ENCODE peak calls at places on chromosomes 4 and X, in nine cellular contexts. A, H, J, M, L, D, F, X and T are unnamed samples.

GRCh38 chr4:4876945-4877661 is 17.6 kb downstream of the MSX1 start:
- DNase-seq in A (no peak), H (no peak), J (no peak), M (no peak), L (no peak), D (no peak), F (no peak), X (no peak), T (no peak)

GRCh38 chr4:148831945-148832344 is 389.7 kb upstream of the NR3C2 start:
- DNase-seq in A (peak), H (no peak), J (no peak), M (no peak), L (peak), D (no peak), F (no peak), X (no peak), T (no peak)

GRCh38 chrX:110159865-110160264 is 157.0 kb downstream of the TMEM164 start:
- DNase-seq in A (no peak), H (no peak), J (no peak), M (no peak), L (no peak), D (no peak), F (no peak), X (no peak), T (no peak)

GRCh38 chr4:54687887-54688841 is 30.4 kb downstream of the KIT start:
- DNase-seq in A (peak), H (no peak), J (no peak), M (no peak), L (no peak), D (no peak), F (no peak), X (no peak), T (no peak)

GRCh38 chrX:95754411-95754810 is 930.2 kb upstream of the DIAPH2 start:
- DNase-seq in A (no peak), H (no peak), J (no peak), M (no peak), L (no peak), D (no peak), F (no peak), X (no peak), T (no peak)

GRCh38 chr4:140238353-140239041 is 84.5 kb upstream of the MAML3 start:
- DNase-seq in A (peak), H (no peak), J (no peak), M (peak), L (no peak), D (peak), F (peak), X (peak), T (peak)

GRCh38 chrX:108264376-108264775 is 172.8 kb downstream of the ATG4A start:
- DNase-seq in A (no peak), H (no peak), J (no peak), M (no peak), L (no peak), D (no peak), F (no peak), X (no peak), T (no peak)

GRCh38 chrX:140766024-140766611 is 56.6 kb downstream of the LINC00632 start:
- DNase-seq in A (peak), H (no peak), J (no peak), M (peak), L (no peak), D (peak), F (peak), X (no peak), T (peak)

GRCh38 chr4:4502694-4503311 is 39.0 kb downstream of the STX18 start:
- DNase-seq in A (peak), H (no peak), J (no peak), M (no peak), L (no peak), D (no peak), F (no peak), X (no peak), T (no peak)

GRCh38 chr4:108786351-108786750 is 23.5 kb upstream of the ETNPPL start:
- DNase-seq in A (no peak), H (no peak), J (no peak), M (no peak), L (no peak), D (no peak), F (no peak), X (peak), T (no peak)

GRCh38 chr4:114272226-114272625 is 292.8 kb upstream of the ARSJ start:
- DNase-seq in A (peak), H (peak), J (no peak), M (no peak), L (peak), D (no peak), F (no peak), X (no peak), T (no peak)

GRCh38 chrX:150036641-150037040 is 98.3 kb upstream of the EOLA2 start:
- DNase-seq in A (no peak), H (no peak), J (no peak), M (no peak), L (peak), D (no peak), F (no peak), X (no peak), T (no peak)

GRCh38 chr4:77618383-77619241 is 13.0 kb downstream of the CXCL13 start:
- DNase-seq in A (peak), H (peak), J (no peak), M (no peak), L (no peak), D (peak), F (peak), X (no peak), T (peak)

GRCh38 chr4:31234494-31234893 is 514.3 kb downstream of the PCDH7 start:
- DNase-seq in A (no peak), H (no peak), J (no peak), M (no peak), L (peak), D (no peak), F (no peak), X (no peak), T (peak)

GRCh38 chrX:132751043-132751690 is 207.3 kb downstream of the HS6ST2 start:
- DNase-seq in A (no peak), H (no peak), J (no peak), M (no peak), L (no peak), D (no peak), F (no peak), X (no peak), T (no peak)

GRCh38 chr4:98659106-98659592 is 738 bp upstream of the TSPAN5 start:
- DNase-seq in A (peak), H (peak), J (no peak), M (no peak), L (no peak), D (no peak), F (no peak), X (no peak), T (peak)

GRCh38 chrX:104564335-104564734 is 1.7 kb upstream of the IL1RAPL2 start:
- DNase-seq in A (no peak), H (no peak), J (no peak), M (no peak), L (no peak), D (no peak), F (no peak), X (no peak), T (no peak)

GRCh38 chrX:104567506-104567905 is 1.5 kb downstream of the IL1RAPL2 start:
- DNase-seq in A (no peak), H (no peak), J (no peak), M (no peak), L (no peak), D (no peak), F (peak), X (no peak), T (no peak)

GRCh38 chrX:104564921-104565703 is 887 bp upstream of the IL1RAPL2 start:
- DNase-seq in A (no peak), H (no peak), J (no peak), M (no peak), L (no peak), D (no peak), F (peak), X (no peak), T (no peak)

GRCh38 chrX:104566921-104567501 is 1.0 kb downstream of the IL1RAPL2 start:
- DNase-seq in A (no peak), H (no peak), J (no peak), M (no peak), L (no peak), D (no peak), F (peak), X (no peak), T (no peak)

DNA sequence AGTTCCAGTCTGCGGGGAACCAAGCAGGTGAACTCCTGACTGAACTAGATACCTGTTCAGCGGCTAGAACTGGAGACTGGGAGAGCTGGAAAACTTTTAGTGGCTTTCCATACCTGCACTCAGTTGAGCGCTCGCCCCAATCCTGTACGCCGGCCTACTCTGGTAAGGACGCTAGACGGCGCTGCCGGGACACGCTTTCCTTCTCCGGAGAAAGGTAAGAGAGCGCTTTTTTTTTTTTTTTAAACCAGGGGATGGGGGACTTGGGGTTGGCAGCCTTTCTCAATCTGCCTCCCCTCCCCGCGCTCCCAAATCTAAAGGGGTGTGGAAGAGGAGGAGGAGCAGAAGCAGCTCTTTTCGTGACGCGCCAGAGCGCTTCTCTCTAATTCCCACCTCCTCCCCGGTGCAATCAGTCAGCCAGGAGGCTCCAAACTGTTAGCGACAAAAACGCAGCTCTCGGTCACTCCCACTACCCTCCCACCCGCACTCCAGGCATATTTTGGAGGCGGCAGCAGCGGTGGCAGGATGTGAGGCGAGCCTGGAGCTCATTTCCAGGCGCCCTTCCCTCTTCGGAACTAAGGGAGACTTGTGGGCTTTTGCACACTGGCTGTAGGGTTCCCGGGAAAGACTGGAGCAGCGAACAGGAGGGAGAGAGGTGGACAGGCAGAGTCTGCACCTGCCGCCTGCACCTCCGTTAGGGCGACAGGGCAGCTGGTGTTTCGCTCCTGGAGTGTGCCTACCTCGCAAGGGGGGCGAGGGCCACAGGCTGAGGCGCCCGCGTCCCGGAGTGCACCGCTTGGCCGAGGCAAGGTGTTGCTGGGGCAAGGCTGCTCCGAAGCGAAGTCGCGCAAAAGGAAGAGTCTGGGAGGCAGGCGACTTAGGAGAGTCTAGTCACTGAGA is at the start of gene IL1RAPL2:
- DNase-seq in A (peak), H (peak), J (no peak), M (peak), L (peak), D (no peak), F (peak), X (no peak), T (peak)
- TF ChIP-seq CTCF in A (peak), H (peak), J (no peak), M (peak), L (peak), D (no peak), F (peak), X (no peak), T (peak)

GRCh38 chr4:25051534-25051933 is 20.8 kb upstream of the LGI2 start:
- DNase-seq in A (peak), H (no peak), J (no peak), M (no peak), L (no peak), D (no peak), F (no peak), X (no peak), T (no peak)
- TF ChIP-seq CTCF in A (no peak), H (no peak), J (no peak), M (no peak), L (no peak), D (no peak), F (no peak), X (no peak), T (no peak)

DNA sequence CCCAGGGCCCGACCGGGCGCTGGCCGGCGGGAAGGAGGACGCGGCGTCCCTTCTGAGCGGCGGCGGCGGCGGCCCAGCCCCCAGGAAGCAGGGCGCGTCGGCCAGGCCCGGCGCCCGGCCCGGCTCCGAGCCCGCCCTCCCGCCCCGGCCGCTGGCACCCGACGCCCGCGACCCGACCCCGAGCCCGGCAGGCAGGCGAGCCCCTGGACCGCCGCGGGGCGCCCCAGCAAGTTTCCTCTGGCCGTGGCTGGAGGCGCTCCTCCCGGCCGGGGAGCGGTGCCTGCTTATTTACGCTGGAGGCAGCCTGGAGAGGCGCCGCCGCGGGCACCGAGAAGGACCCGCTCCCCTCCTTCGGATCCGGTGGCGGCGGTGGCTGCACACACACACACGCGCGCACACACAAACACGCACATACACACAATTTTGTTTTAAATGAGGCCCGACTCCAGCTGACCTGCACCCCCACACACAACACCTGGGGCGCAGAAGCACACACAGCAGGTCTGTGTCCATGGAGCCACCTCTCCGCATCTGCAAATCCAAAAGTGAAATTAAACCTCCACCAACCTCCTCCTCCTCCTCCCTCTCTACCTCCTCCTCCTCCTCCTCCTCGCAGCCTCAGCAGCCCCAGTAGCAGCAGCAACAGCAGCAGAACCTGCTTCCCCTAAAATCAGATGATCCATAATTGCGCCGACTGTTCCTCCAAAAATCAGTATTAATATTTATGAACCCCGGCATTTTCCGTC is 662 bp downstream of the IRF2 start:
- DNase-seq in A (peak), H (peak), J (no peak), M (peak), L (no peak), D (peak), F (peak), X (no peak), T (peak)
- TF ChIP-seq CTCF in A (no peak), H (no peak), J (no peak), M (no peak), L (peak), D (no peak), F (no peak), X (no peak), T (no peak)

DNA sequence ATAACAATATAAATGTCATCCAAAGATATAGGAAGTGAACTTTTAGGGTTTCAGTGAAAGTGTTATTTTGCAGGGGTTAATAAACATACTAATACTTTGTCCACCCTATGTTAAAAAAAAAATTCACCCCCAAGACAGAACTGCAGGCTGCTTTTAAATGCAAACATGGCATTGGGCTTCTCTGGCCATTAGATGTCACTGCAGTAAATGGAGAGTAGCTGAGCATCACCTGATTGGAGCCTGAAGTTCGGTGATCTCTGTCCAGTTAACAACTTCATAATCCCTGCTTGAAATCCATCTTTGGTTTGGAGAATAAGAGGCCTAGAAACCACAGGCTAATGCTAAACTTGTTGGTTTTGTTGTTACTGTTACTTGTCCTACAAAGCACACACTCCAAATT is 18.7 kb downstream of the SLC25A43 start:
- DNase-seq in A (no peak), H (no peak), J (no peak), M (no peak), L (no peak), D (no peak), F (no peak), X (no peak), T (no peak)
- TF ChIP-seq CTCF in A (peak), H (peak), J (no peak), M (no peak), L (peak), D (no peak), F (peak), X (no peak), T (no peak)

GRCh38 chr4:86822136-86822535 is 27.0 kb downstream of the SLC10A6 start:
- DNase-seq in A (peak), H (no peak), J (no peak), M (no peak), L (no peak), D (no peak), F (no peak), X (no peak), T (no peak)
- TF ChIP-seq CTCF in A (no peak), H (no peak), J (no peak), M (no peak), L (no peak), D (no peak), F (no peak), X (no peak), T (no peak)

GRCh38 chrX:123732679-123733363 is at the start of gene THOC2:
- DNase-seq in A (peak), H (peak), J (no peak), M (peak), L (peak), D (peak), F (peak), X (peak), T (peak)
- TF ChIP-seq CTCF in A (peak), H (no peak), J (no peak), M (peak), L (peak), D (no peak), F (peak), X (no peak), T (peak)

GRCh38 chrX:13029831-13030771 is 14.3 kb downstream of the FAM9C start:
- DNase-seq in A (peak), H (no peak), J (no peak), M (no peak), L (no peak), D (no peak), F (no peak), X (no peak), T (no peak)

GRCh38 chrX:13029341-13029740 is 15.1 kb downstream of the FAM9C start:
- DNase-seq in A (peak), H (peak), J (no peak), M (no peak), L (no peak), D (no peak), F (no peak), X (no peak), T (no peak)

GRCh38 chrX:13024911-13025454 is 19.4 kb downstream of the FAM9C start:
- DNase-seq in A (no peak), H (no peak), J (no peak), M (no peak), L (no peak), D (no peak), F (no peak), X (no peak), T (no peak)

GRCh38 chrX:13028871-13029336 is 15.5 kb downstream of the FAM9C start:
- DNase-seq in A (peak), H (peak), J (no peak), M (no peak), L (no peak), D (no peak), F (no peak), X (no peak), T (no peak)

DNA sequence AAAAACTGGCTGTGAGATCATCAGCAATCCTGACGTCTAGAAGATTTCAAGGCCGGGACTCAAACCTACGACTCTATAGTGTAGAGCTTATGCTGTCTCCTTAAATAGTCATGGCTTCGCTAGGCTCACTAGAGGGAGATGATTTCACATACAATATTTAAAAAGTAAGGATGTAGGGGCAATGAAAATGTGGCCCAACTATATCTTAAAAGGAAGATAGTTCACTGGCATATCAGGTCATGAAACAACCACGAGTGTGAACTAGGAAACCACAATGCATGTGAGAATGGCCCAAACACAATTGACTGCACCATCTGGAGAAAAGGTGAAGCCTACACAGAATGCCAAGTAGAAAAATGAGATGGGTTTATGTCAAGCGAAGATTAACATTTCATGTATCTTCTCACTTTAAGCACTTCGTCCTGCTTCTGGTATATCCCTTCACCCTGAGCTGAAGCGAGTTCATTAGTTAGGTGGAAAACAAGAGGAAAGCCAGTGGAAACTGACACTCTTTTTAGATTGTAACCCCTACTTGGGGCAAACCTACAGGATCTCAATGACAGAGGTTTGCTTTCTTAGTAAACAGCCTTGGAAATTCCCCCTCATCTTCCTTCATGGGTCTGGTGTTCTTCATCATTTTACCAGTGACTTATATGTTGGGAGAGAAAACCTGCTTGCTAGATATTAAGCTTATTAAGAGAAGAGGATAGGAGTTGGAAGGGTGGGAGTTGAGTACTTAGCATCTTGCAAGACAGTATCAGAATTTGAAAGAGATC is 17.4 kb downstream of the FAM9C start:
- DNase-seq in A (no peak), H (no peak), J (no peak), M (no peak), L (no peak), D (no peak), F (no peak), X (no peak), T (no peak)
- TF ChIP-seq CTCF in A (no peak), H (no peak), J (no peak), M (no peak), L (no peak), D (no peak), F (no peak), X (no peak), T (no peak)